ENCODE peak calls at places on chromosomes 2 and 18, in eight cellular contexts. W, O, U, S, H, P, A and N are unnamed samples.

GRCh38 chr2:224909885-224910517 is 132.3 kb downstream of the DOCK10 start:
- DNase-seq in W (no peak), O (no peak), U (no peak), S (peak), H (peak), P (peak), A (peak), N (peak)

GRCh38 chr2:120720746-120721145 is 14.9 kb upstream of the GLI2 start:
- DNase-seq in W (no peak), O (no peak), U (no peak), S (no peak), H (no peak), P (no peak), A (no peak), N (no peak)

GRCh38 chr2:208356846-208357574 is 49.6 kb upstream of the PTH2R start:
- DNase-seq in W (no peak), O (no peak), U (no peak), S (no peak), H (no peak), P (no peak), A (no peak), N (no peak)

GRCh38 chr2:117983040-117983439 is 30.8 kb downstream of the CCDC93 start:
- DNase-seq in W (no peak), O (no peak), U (no peak), S (peak), H (peak), P (no peak), A (peak), N (peak)

GRCh38 chr2:74250189-74250631 is 51.8 kb downstream of the MTHFD2 start:
- DNase-seq in W (no peak), O (peak), U (peak), S (peak), H (peak), P (peak), A (peak), N (peak)

GRCh38 chr2:177908182-177908581 is 164.4 kb downstream of the PDE11A start:
- DNase-seq in W (no peak), O (no peak), U (no peak), S (no peak), H (no peak), P (no peak), A (no peak), N (no peak)

GRCh38 chr2:71223767-71224333 is 3.1 kb downstream of the PAIP2B start:
- DNase-seq in W (no peak), O (no peak), U (no peak), S (peak), H (peak), P (peak), A (peak), N (peak)

GRCh38 chr2:104874230-104874629 is 20.3 kb downstream of the POU3F3 start:
- DNase-seq in W (no peak), O (no peak), U (no peak), S (no peak), H (no peak), P (no peak), A (no peak), N (no peak)

GRCh38 chr2:240133401-240133800 is 2.7 kb downstream of the COPS9 start:
- DNase-seq in W (no peak), O (no peak), U (no peak), S (no peak), H (no peak), P (no peak), A (no peak), N (no peak)

GRCh38 chr2:186991766-186992417 is 142.9 kb upstream of the ZSWIM2 start:
- DNase-seq in W (no peak), O (no peak), U (no peak), S (no peak), H (peak), P (no peak), A (peak), N (peak)

GRCh38 chr18:49625021-49625691 is 63.3 kb downstream of the LIPG start:
- DNase-seq in W (no peak), O (no peak), U (no peak), S (no peak), H (no peak), P (no peak), A (peak), N (no peak)

GRCh38 chr2:38598991-38599295 is 3.8 kb downstream of the HNRNPLL start:
- DNase-seq in W (no peak), O (no peak), U (no peak), S (peak), H (peak), P (no peak), A (no peak), N (peak)

GRCh38 chr2:240560084-240560479 is at the start of gene DUSP28:
- DNase-seq in W (peak), O (peak), U (peak), S (peak), H (peak), P (peak), A (peak), N (peak)

GRCh38 chr2:172643142-172643541 is 87.3 kb downstream of the PDK1 start:
- DNase-seq in W (no peak), O (no peak), U (no peak), S (no peak), H (no peak), P (no peak), A (no peak), N (no peak)

GRCh38 chr18:77103181-77103875 is 29.3 kb downstream of the MBP start:
- DNase-seq in W (no peak), O (no peak), U (no peak), S (peak), H (peak), P (no peak), A (no peak), N (peak)

GRCh38 chr18:69664399-69664798 is 263.7 kb downstream of the DOK6 start:
- DNase-seq in W (no peak), O (no peak), U (no peak), S (no peak), H (no peak), P (no peak), A (no peak), N (no peak)

DNA sequence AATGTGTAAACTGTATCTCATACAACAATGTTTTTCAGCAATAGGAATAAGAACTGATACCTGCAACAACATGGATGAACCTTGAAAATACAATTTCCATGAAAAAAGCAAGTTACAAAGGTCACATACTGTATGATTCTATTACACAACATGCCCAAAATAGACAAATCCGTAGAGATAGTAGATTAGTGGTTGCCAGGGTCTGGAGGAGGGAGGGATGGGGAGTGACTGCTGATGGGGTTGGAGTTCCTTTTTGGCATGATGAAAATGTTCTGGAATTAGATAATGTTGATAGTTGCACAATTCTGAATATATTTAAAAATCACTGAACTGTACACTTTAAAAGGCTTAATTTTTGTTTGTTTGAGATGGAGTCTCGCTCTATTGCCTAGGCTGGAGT is 33.8 kb downstream of the UBXN4 start:
- DNase-seq in W (no peak), O (no peak), U (no peak), S (peak), H (peak), P (no peak), A (no peak), N (peak)
- TF ChIP-seq CTCF in W (no peak), O (no peak), U (no peak), S (no peak), H (no peak), P (no peak), A (no peak), N (no peak)

DNA sequence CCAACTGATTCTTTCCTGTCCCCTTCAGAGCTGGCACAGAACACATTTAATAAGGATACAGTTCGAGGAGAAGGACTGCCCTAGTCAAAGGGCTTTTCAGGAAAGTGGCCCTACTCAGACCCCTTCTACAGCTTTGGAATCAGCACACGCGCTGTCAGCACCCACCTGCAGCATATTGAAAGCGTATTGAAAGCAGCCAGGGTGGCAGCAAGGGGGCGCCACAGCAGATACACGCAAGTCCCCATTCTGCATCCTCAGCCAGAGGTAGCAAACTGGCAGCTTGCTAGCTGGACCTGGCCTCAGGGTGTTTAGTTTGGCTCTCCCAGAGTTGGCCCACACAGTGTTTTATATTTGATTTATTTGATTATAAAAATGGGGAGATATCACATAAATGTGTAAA is 101.0 kb upstream of the NT5C1B start:
- DNase-seq in W (no peak), O (no peak), U (no peak), S (no peak), H (no peak), P (no peak), A (no peak), N (no peak)
- TF ChIP-seq CTCF in W (no peak), O (no peak), U (peak), S (peak), H (peak), P (no peak), A (peak), N (peak)

DNA sequence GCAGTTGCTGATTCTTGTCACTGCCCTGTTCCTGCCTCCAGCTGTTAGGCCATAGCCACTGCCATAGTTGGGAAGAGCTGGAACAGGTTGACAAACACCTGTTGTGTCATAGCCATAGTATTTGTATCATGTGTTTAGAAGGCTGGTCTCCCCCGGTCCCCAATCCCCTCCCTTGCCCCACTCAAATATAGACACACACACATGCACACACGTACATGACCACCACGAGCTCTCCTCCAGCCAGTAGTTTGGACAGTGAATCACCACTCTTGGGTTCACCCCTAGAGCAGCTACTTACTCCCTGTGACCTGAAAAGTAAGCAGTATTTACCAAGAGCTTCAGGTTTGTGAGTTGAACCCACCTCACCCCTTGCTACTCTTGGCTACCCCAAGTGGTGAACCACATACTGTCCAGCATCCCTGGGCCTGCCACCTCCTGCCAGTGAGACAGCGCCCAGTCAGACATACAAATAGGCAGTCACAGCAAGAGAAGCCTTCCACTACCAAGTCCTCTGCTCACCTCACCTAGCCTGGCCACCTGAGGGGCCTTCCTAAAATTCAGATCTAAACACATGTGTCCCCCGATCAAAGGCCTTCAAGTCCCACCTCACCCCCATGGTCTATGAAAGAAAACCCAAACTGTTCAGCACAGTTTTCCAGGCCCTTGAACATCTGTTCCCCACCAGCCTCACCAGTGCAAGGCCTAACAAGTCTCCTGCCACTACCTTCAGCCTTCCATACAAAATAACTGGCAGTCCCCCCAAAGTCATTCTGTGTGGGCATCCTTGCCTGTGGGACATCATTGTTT is 7.1 kb downstream of the PCBP1 start:
- DNase-seq in W (no peak), O (no peak), U (no peak), S (no peak), H (no peak), P (no peak), A (no peak), N (no peak)
- TF ChIP-seq CTCF in W (no peak), O (no peak), U (no peak), S (no peak), H (no peak), P (no peak), A (no peak), N (no peak)

GRCh38 chr2:44880125-44880483 is 61.4 kb upstream of the SIX3 start:
- DNase-seq in W (no peak), O (no peak), U (no peak), S (no peak), H (no peak), P (no peak), A (no peak), N (no peak)
- TF ChIP-seq CTCF in W (no peak), O (no peak), U (no peak), S (no peak), H (no peak), P (no peak), A (no peak), N (no peak)

DNA sequence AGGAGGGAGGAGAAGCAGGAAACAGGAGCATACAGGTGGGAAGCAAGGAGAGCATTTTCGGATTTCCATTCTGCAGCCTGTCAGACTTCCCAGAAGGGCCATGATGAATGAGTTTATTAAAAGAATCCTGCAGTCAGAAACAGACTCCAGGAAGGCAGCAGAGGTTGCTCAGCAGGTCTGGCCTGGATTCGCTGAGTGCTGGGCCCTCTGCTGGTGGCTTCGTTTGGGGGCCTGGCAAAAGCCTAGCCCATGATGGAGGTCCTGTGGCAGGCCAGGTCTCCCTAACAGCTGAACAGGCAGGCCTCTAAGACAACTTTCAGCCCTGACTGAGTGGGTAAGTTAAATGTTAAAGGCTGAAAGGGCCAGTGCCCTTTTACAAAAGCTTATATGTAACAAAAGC is 108.2 kb upstream of the CAPN13 start:
- DNase-seq in W (no peak), O (no peak), U (peak), S (no peak), H (no peak), P (no peak), A (no peak), N (no peak)
- TF ChIP-seq CTCF in W (no peak), O (no peak), U (peak), S (no peak), H (peak), P (no peak), A (no peak), N (no peak)

GRCh38 chr18:44601447-44601846 is 79.2 kb upstream of the SETBP1 start:
- DNase-seq in W (no peak), O (no peak), U (no peak), S (peak), H (peak), P (no peak), A (peak), N (peak)

GRCh38 chr18:44602380-44602779 is 78.3 kb upstream of the SETBP1 start:
- DNase-seq in W (no peak), O (no peak), U (no peak), S (peak), H (peak), P (no peak), A (peak), N (peak)

GRCh38 chr18:44599409-44599808 is 81.3 kb upstream of the SETBP1 start:
- DNase-seq in W (no peak), O (no peak), U (no peak), S (peak), H (peak), P (no peak), A (peak), N (peak)

GRCh38 chr18:44598514-44598913 is 82.2 kb upstream of the SETBP1 start:
- DNase-seq in W (no peak), O (no peak), U (no peak), S (no peak), H (no peak), P (no peak), A (no peak), N (no peak)

DNA sequence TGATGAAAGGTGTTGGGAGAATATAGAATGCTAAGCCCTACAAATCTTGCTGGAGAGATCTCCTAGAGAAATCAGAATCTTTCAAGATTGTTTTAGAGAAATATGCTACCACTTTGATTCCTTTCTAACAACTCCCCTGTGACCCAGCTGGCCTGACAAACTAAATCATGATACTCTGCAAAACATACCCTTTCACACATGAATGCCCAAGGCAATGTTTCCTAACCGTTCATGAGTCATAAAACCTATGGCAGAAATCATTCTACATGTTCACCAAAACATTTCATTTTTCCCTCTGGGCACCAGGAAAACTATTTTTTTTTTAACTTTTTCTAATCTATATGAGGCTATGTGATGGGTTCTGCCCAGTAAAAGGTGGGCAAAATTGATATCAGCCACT is 77.8 kb upstream of the SETBP1 start:
- DNase-seq in W (no peak), O (no peak), U (no peak), S (no peak), H (no peak), P (no peak), A (peak), N (no peak)
- TF ChIP-seq CTCF in W (no peak), O (no peak), U (no peak), S (no peak), H (no peak), P (no peak), A (no peak), N (no peak)

GRCh38 chr2:219428469-219428868 is 6.2 kb upstream of the SPEG start:
- DNase-seq in W (no peak), O (no peak), U (no peak), S (no peak), H (no peak), P (no peak), A (no peak), N (no peak)

GRCh38 chr2:219433666-219434467 is 776 bp upstream of the SPEG start:
- DNase-seq in W (no peak), O (no peak), U (no peak), S (peak), H (peak), P (peak), A (peak), N (peak)

GRCh38 chr2:219429958-219430586 is 4.6 kb upstream of the SPEG start:
- DNase-seq in W (no peak), O (no peak), U (no peak), S (no peak), H (no peak), P (no peak), A (no peak), N (no peak)

GRCh38 chr2:219434468-219434717 is 250 bp upstream of the SPEG start:
- DNase-seq in W (no peak), O (no peak), U (no peak), S (no peak), H (no peak), P (no peak), A (no peak), N (no peak)

GRCh38 chr2:219430633-219431615 is 3.7 kb upstream of the SPEG start:
- DNase-seq in W (no peak), O (no peak), U (no peak), S (peak), H (peak), P (peak), A (peak), N (peak)
- TF ChIP-seq CTCF in W (no peak), O (peak), U (peak), S (peak), H (no peak), P (peak), A (peak), N (peak)